ENCODE peak calls at places on chromosomes 1 and 21, in eight cellular contexts. Q is NCI-H1105 treated with DMSO at 0.1 percent for 48 hours; N is AG09309; C is activated gamma-delta T cell treated with anti-CD3 and anti-CD28 coated beads, Interleukin-2, amount 50 U/mL, for 16 hours; O is HS-27A; W is bronchial epithelial cell; K is HL-60; S is EH. A is an unnamed sample.

GRCh38 chr1:228913649-228914048 is 178.4 kb downstream of the RHOU start:
- DNase-seq in Q (no peak), S (no peak), W (no peak), C (no peak), N (no peak), K (no peak), O (no peak), A (no peak)

GRCh38 chr1:29823536-29823935 is 587.2 kb downstream of the PTPRU start:
- DNase-seq in O (no peak), Q (no peak), N (no peak), W (no peak), S (no peak), K (no peak), C (no peak), A (peak; percentile 45)

GRCh38 chr21:44755227-44755626 is 43.9 kb upstream of the TSPEAR start:
- DNase-seq in Q (no peak), N (no peak), K (no peak), O (no peak), C (no peak), S (peak; percentile 32), W (peak; percentile 14), A (no peak)

GRCh38 chr1:117368116-117369108 is 1.2 kb downstream of the MAN1A2 start:
- DNase-seq in O (no peak), C (no peak), K (no peak), W (peak; percentile 64), S (no peak), Q (peak; percentile 17), N (no peak), A (no peak)

GRCh38 chr1:224540535-224540934 is 75.6 kb upstream of the CNIH3 start:
- DNase-seq in C (no peak), Q (peak; percentile 55), K (no peak), N (no peak), O (no peak), S (peak; percentile 40), W (no peak), A (no peak)

GRCh38 chr1:113353581-113353980 is 36.7 kb upstream of the MAGI3 start:
- DNase-seq in S (no peak), O (no peak), K (no peak), N (no peak), Q (no peak), W (peak; percentile 69), C (no peak), A (no peak)

GRCh38 chr21:27277122-27277521 is 310.2 kb upstream of the ADAMTS5 start:
- DNase-seq in C (no peak), W (peak; percentile 10), N (no peak), S (peak; percentile 85), O (no peak), K (no peak), Q (no peak), A (no peak)

GRCh38 chr21:42411197-42411869 is 7.6 kb downstream of the UBASH3A start:
- DNase-seq in W (peak; percentile 4), C (no peak), K (no peak), S (no peak), O (no peak), N (no peak), Q (no peak), A (no peak)

GRCh38 chr1:11560061-11560460 is 81.1 kb downstream of the DISP3 start:
- DNase-seq in N (no peak), K (no peak), W (no peak), O (no peak), C (no peak), S (no peak), Q (no peak), A (no peak)

GRCh38 chr1:65002508-65003315 is 36.4 kb upstream of the JAK1 start:
- DNase-seq in S (peak; percentile 75), O (peak; percentile 14), K (no peak), C (peak; percentile 65), N (peak; percentile 52), Q (peak; percentile 47), W (peak; percentile 76), A (peak; percentile 95)

GRCh38 chr1:214823311-214824117 is 220.5 kb downstream of the CENPF start:
- DNase-seq in S (no peak), W (no peak), Q (no peak), K (no peak), O (no peak), N (no peak), C (no peak), A (no peak)

GRCh38 chr1:93899543-93900207 is 9.6 kb downstream of the GCLM start:
- DNase-seq in W (no peak), K (no peak), O (no peak), Q (no peak), N (no peak), C (no peak), S (no peak), A (no peak)

GRCh38 chr1:71823656-71824159 is 458.6 kb downstream of the NEGR1 start:
- DNase-seq in K (no peak), Q (no peak), N (no peak), C (no peak), O (no peak), W (no peak), S (no peak), A (no peak)

GRCh38 chr21:44898011-44898493 is 22.6 kb downstream of the ITGB2 start:
- DNase-seq in S (no peak), O (no peak), C (no peak), W (no peak), K (no peak), N (no peak), Q (no peak), A (no peak)

GRCh38 chr1:206674745-206675175 is 9.9 kb upstream of the MAPKAPK2 start:
- DNase-seq in C (no peak), O (peak; percentile 87), N (peak; percentile 98), W (peak; percentile 98), K (no peak), S (peak; percentile 99), Q (no peak), A (peak; percentile 88)

GRCh38 chr1:188343914-188344313 is 1515.2 kb downstream of the PLA2G4A start:
- DNase-seq in W (no peak), N (no peak), C (no peak), O (no peak), S (no peak), K (no peak), Q (no peak), A (no peak)

GRCh38 chr21:25639167-25639921 is at the start of gene JAM2:
- DNase-seq in O (peak; percentile 60), Q (peak; percentile 50), C (no peak), K (no peak), W (no peak), S (no peak), N (no peak), A (no peak)

GRCh38 chr1:184739796-184740195 is 14.9 kb downstream of the EDEM3 start:
- DNase-seq in C (no peak), Q (no peak), W (no peak), O (no peak), S (no peak), K (no peak), N (no peak), A (no peak)

GRCh38 chr21:43703068-43703880 is 15.7 kb upstream of the PDXK start:
- DNase-seq in O (no peak), N (no peak), K (no peak), S (peak; percentile 69), C (no peak), Q (no peak), W (peak; percentile 39), A (no peak)

GRCh38 chr1:200512191-200512590 is 102.4 kb upstream of the ZNF281 start:
- DNase-seq in O (no peak), Q (no peak), W (peak; percentile 72), N (peak; percentile 21), S (peak; percentile 63), K (no peak), C (no peak), A (no peak)

GRCh38 chr1:216702170-216702569 is 21.1 kb downstream of the ESRRG start:
- DNase-seq in O (no peak), S (no peak), N (no peak), C (no peak), Q (no peak), K (no peak), W (no peak), A (no peak)

GRCh38 chr1:202084791-202085681 is 37.7 kb upstream of the GPR37L1 start:
- DNase-seq in C (no peak), Q (peak; percentile 74), W (no peak), N (no peak), O (no peak), K (no peak), S (no peak), A (no peak)

A was measured in coronary artery.